ENCODE peak calls at places on chromosomes 4 and X, in six cellular contexts. D is aorta; G is T47D; L is amygdala; Q is activated CD4-positive, alpha-beta T cell treated with anti-CD3 and anti-CD28 coated beads, Interleukin-2, amount 50 U/mL, for 24 hours; V is mucosa of descending colon. I is an unnamed sample.

GRCh38 chrX:45322382-45322781 is 121.7 kb upstream of the DIPK2B start:
- DNase-seq in V (no peak), L (peak), Q (peak), D (peak), G (no peak), I (peak)

GRCh38 chr4:110510955-110511544 is 35.1 kb downstream of the ENPEP start:
- DNase-seq in L (no peak), V (no peak), G (peak), D (no peak), Q (peak), I (no peak)

GRCh38 chr4:71772592-71772991 is 11.3 kb downstream of the GC start:
- DNase-seq in D (no peak), L (no peak), V (no peak), Q (no peak), G (no peak), I (no peak)

GRCh38 chrX:151679798-151680427 is 15.3 kb upstream of the PRRG3 start:
- DNase-seq in G (no peak), L (no peak), D (no peak), Q (no peak), V (no peak), I (no peak)

GRCh38 chr4:445410-445809 is 53.5 kb downstream of the ZNF721 start:
- DNase-seq in G (no peak), D (no peak), L (no peak), V (no peak), Q (no peak), I (no peak)

GRCh38 chr4:153260553-153261306 is 56.5 kb downstream of the TRIM2 start:
- DNase-seq in Q (no peak), G (no peak), D (no peak), V (no peak), L (no peak), I (peak)

GRCh38 chr4:19945979-19946380 is 305.7 kb upstream of the SLIT2 start:
- DNase-seq in Q (no peak), D (no peak), G (no peak), L (no peak), V (no peak), I (no peak)

GRCh38 chr4:143773998-143774898 is 73.8 kb upstream of the FREM3 start:
- DNase-seq in G (peak), V (no peak), L (no peak), D (no peak), Q (peak), I (peak)

GRCh38 chr4:48699470-48699869 is 80.6 kb downstream of the FRYL start:
- DNase-seq in Q (no peak), G (no peak), V (no peak), D (no peak), L (no peak), I (no peak)

GRCh38 chr4:14816592-14817273 is 185.5 kb upstream of the CPEB2 start:
- DNase-seq in D (no peak), Q (no peak), G (no peak), V (no peak), L (no peak), I (no peak)

GRCh38 chrX:57367649-57368048 is 81.1 kb downstream of the FAAH2 start:
- DNase-seq in V (no peak), G (no peak), L (peak), Q (no peak), D (no peak), I (no peak)

GRCh38 chrX:112668476-112669404 is 11.0 kb downstream of the LHFPL1 start:
- DNase-seq in G (no peak), L (no peak), Q (no peak), V (no peak), D (no peak), I (no peak)

GRCh38 chr4:38868055-38868965 is 704 bp downstream of the FAM114A1 start:
- DNase-seq in Q (no peak), V (peak), L (no peak), G (no peak), D (peak), I (peak)

GRCh38 chr4:164997941-164998340 is 20.5 kb upstream of the TRIM61 start:
- DNase-seq in D (no peak), Q (no peak), V (no peak), G (no peak), L (no peak), I (no peak)

GRCh38 chr4:173214661-173215060 is 46.0 kb downstream of the GALNT7 start:
- DNase-seq in V (no peak), L (no peak), D (peak), Q (no peak), G (no peak), I (no peak)

GRCh38 chrX:15233416-15234015 is 36.4 kb downstream of the ASB9 start:
- DNase-seq in D (no peak), V (no peak), L (no peak), Q (no peak), G (no peak), I (no peak)

GRCh38 chr4:173508386-173509002 is 21.5 kb downstream of the HAND2 start:
- DNase-seq in D (no peak), G (no peak), V (no peak), L (no peak), Q (no peak), I (no peak)

GRCh38 chr4:142660728-142661127 is 185.4 kb downstream of the INPP4B start:
- DNase-seq in G (no peak), V (no peak), Q (no peak), L (no peak), D (no peak), I (no peak)

GRCh38 chrX:48971325-48972213 is at the start of gene KCND1:
- DNase-seq in Q (no peak), V (peak), D (peak), L (peak), G (no peak), I (peak)

GRCh38 chr4:75973770-75974169 is 17.0 kb downstream of the SDAD1 start:
- DNase-seq in Q (no peak), L (no peak), V (no peak), G (no peak), D (no peak), I (no peak)

GRCh38 chrX:5646818-5647217 is 581.8 kb downstream of the NLGN4X start:
- DNase-seq in Q (no peak), L (no peak), G (no peak), V (no peak), D (no peak), I (peak)

GRCh38 chr4:104752337-104752736 is 257.6 kb upstream of the CXXC4 start:
- DNase-seq in L (no peak), D (no peak), Q (no peak), V (no peak), G (no peak), I (no peak)

GRCh38 chr4:73257995-73258667 is 467 bp downstream of the ANKRD17 start:
- DNase-seq in D (peak), Q (peak), G (no peak), V (peak), L (peak), I (no peak)